ENCODE peak calls at places on chromosomes 11 and 22, in six cellular contexts. L, X, S, Y, Q and C are unnamed samples.

GRCh38 chr11:108906329-108906728 is 241.5 kb downstream of the DDX10 start:
- DNase-seq in S (no peak), Y (no peak), X (no peak), L (no peak), Q (no peak), C (peak; percentile 52)

GRCh38 chr22:46604306-46604690 is 15.9 kb upstream of the GRAMD4 start:
- DNase-seq in Q (peak; percentile 36), L (peak; percentile 47), X (peak; percentile 75), Y (no peak), S (no peak), C (no peak)

GRCh38 chr11:64916040-64916847 is 765 bp downstream of the ATG2A start:
- DNase-seq in Q (peak; percentile 63), Y (peak; percentile 6), S (no peak), L (no peak), X (peak; percentile 82), C (no peak)

GRCh38 chr11:62601114-62601363 is 626 bp downstream of the MTA2 start:
- DNase-seq in Y (peak; percentile 34), Q (no peak), X (no peak), L (peak; percentile 75), S (no peak), C (no peak)

GRCh38 chr11:108639146-108639545 is 25.7 kb upstream of the DDX10 start:
- DNase-seq in Q (no peak), S (no peak), Y (no peak), L (no peak), X (no peak), C (no peak)

GRCh38 chr11:83711035-83711630 is 425.0 kb upstream of the CCDC90B start:
- DNase-seq in X (no peak), S (no peak), Q (no peak), Y (no peak), L (no peak), C (no peak)

GRCh38 chr22:17105143-17106129 is 15.7 kb downstream of the TMEM121B start:
- DNase-seq in S (no peak), Y (no peak), X (peak; percentile 31), L (no peak), Q (no peak), C (no peak)

GRCh38 chr11:33045551-33046255 is 6.3 kb downstream of the TCP11L1 start:
- DNase-seq in Y (no peak), L (no peak), S (no peak), Q (no peak), X (no peak), C (no peak)

GRCh38 chr11:117815262-117815803 is 9.2 kb downstream of the FXYD2 start:
- DNase-seq in Y (peak; percentile 67), S (no peak), X (peak; percentile 87), L (peak; percentile 57), Q (peak; percentile 78), C (no peak)

GRCh38 chr11:13278620-13279486 is 1.3 kb downstream of the BMAL1 start:
- DNase-seq in Q (no peak), S (no peak), Y (no peak), L (peak; percentile 32), X (no peak), C (no peak)

GRCh38 chr11:495537-495931 is 11.5 kb downstream of the RNH1 start:
- DNase-seq in Y (no peak), Q (no peak), S (no peak), X (no peak), L (peak; percentile 25), C (no peak)

GRCh38 chr11:112881461-112881860 is 79.8 kb upstream of the NCAM1 start:
- DNase-seq in Q (no peak), Y (no peak), L (peak; percentile 81), X (no peak), S (peak; percentile 89), C (no peak)

GRCh38 chr22:49799431-49800075 is 28.1 kb downstream of the BRD1 start:
- DNase-seq in Y (no peak), X (no peak), L (no peak), Q (no peak), S (no peak), C (no peak)

GRCh38 chr11:134116210-134116609 is 47.3 kb downstream of the JAM3 start:
- DNase-seq in L (no peak), Y (no peak), S (no peak), X (no peak), Q (no peak), C (no peak)

GRCh38 chr22:23113067-23113846 is 28.5 kb downstream of the RSPH14 start:
- DNase-seq in X (no peak), Q (no peak), Y (no peak), S (peak; percentile 77), L (peak; percentile 58), C (peak; percentile 58)

GRCh38 chr11:6607190-6607635 is 3.6 kb downstream of the ILK start:
- DNase-seq in Q (no peak), X (no peak), Y (no peak), L (no peak), S (no peak), C (no peak)

GRCh38 chr11:32838505-32839274 is 9.0 kb downstream of the PRRG4 start:
- DNase-seq in L (no peak), Y (no peak), S (no peak), X (no peak), Q (no peak), C (no peak)

GRCh38 chr11:76792505-76793264 is 9.5 kb downstream of the TSKU start:
- DNase-seq in Y (no peak), Q (no peak), L (no peak), S (no peak), X (no peak), C (no peak)

GRCh38 chr11:107848345-107848744 is 10.2 kb downstream of the SLC35F2 start:
- DNase-seq in Q (no peak), X (no peak), S (no peak), L (no peak), Y (no peak), C (no peak)

GRCh38 chr11:40178470-40178869 is 1281.0 kb downstream of the LRRC4C start:
- DNase-seq in L (no peak), Y (no peak), S (no peak), Q (no peak), X (no peak), C (no peak)

GRCh38 chr11:95279921-95280861 is 49.2 kb upstream of the SESN3 start:
- DNase-seq in L (no peak), Y (no peak), Q (no peak), S (peak; percentile 24), X (no peak), C (no peak)

GRCh38 chr11:109424893-109425292 is 2.9 kb downstream of the C11orf87 start:
- DNase-seq in S (no peak), Y (no peak), Q (no peak), X (no peak), L (peak; percentile 30), C (no peak)